ENCODE peak calls at places on chromosomes 7 and 10, in five cellular contexts. One of them, this sample, is unnamed.

GRCh38 chr10:105140600-105140999 is 499.5 kb downstream of the SORCS3 start:
- DNase-seq in GM03348: no peak
- DNase-seq in Daoy: no peak
- DNase-seq in NB4: no peak
- DNase-seq in right cardiac atrium: no peak
- DNase-seq in this sample: no peak

GRCh38 chr7:46003161-46003560 is 82.1 kb upstream of the IGFBP3 start:
- DNase-seq in NB4: no peak
- DNase-seq in Daoy: no peak
- DNase-seq in right cardiac atrium: no peak
- DNase-seq in GM03348: no peak
- DNase-seq in this sample: no peak

GRCh38 chr7:70006411-70006920 is 408.2 kb downstream of the AUTS2 start:
- DNase-seq in right cardiac atrium: no peak
- DNase-seq in NB4: peak
- DNase-seq in Daoy: no peak
- DNase-seq in GM03348: no peak
- DNase-seq in this sample: no peak

GRCh38 chr10:79298403-79299244 is 48.6 kb upstream of the PPIF start:
- DNase-seq in right cardiac atrium: peak
- DNase-seq in Daoy: peak
- DNase-seq in GM03348: peak
- DNase-seq in NB4: peak
- DNase-seq in this sample: peak

GRCh38 chr7:44678468-44679179 is 70.0 kb upstream of the ZMIZ2 start:
- DNase-seq in GM03348: peak
- DNase-seq in Daoy: peak
- DNase-seq in NB4: peak
- DNase-seq in right cardiac atrium: no peak
- DNase-seq in this sample: no peak

GRCh38 chr10:47282005-47282656 is 17.9 kb upstream of the GDF10 start:
- DNase-seq in Daoy: no peak
- DNase-seq in right cardiac atrium: no peak
- DNase-seq in GM03348: no peak
- DNase-seq in NB4: no peak
- DNase-seq in this sample: no peak

GRCh38 chr7:80330434-80330833 is 181.4 kb downstream of the GNAT3 start:
- DNase-seq in Daoy: no peak
- DNase-seq in right cardiac atrium: no peak
- DNase-seq in NB4: no peak
- DNase-seq in GM03348: peak
- DNase-seq in this sample: no peak

GRCh38 chr7:139452948-139453672 is 30.4 kb downstream of the KLRG2 start:
- DNase-seq in GM03348: peak
- DNase-seq in NB4: no peak
- DNase-seq in Daoy: peak
- DNase-seq in right cardiac atrium: no peak
- DNase-seq in this sample: no peak

This sample was measured in Peyer's patch.